ENCODE peak calls at places on chromosomes 5 and 9, in seven cellular contexts. R is activated CD4-positive, alpha-beta T cell treated with anti-CD3 and anti-CD28 coated beads for 24 hours; A is HCT116; I is lung; F is amniotic epithelial cell; Q is mesendoderm; H is SW480. O is an unnamed sample.

GRCh38 chr9:131587331-131587730 is 42.0 kb downstream of the PRRT1B start:
- DNase-seq in R (no peak), A (no peak), I (no peak), F (no peak), Q (no peak), H (no peak), O (no peak)

GRCh38 chr9:77177894-77178794 is 810 bp downstream of the VPS13A start:
- DNase-seq in R (peak), A (no peak), I (peak), F (peak), Q (peak), H (peak), O (peak)

GRCh38 chr5:20286512-20286911 is 298.5 kb upstream of the CDH18 start:
- DNase-seq in R (no peak), A (no peak), I (no peak), F (peak), Q (no peak), H (peak), O (no peak)

GRCh38 chr5:89374818-89375521 is 492.0 kb upstream of the MEF2C start:
- DNase-seq in R (no peak), A (no peak), I (no peak), F (no peak), Q (no peak), H (no peak), O (peak)

GRCh38 chr5:158170060-158170459 is 311.1 kb upstream of the CLINT1 start:
- DNase-seq in R (no peak), A (no peak), I (no peak), F (peak), Q (no peak), H (no peak), O (no peak)

GRCh38 chr9:79769476-79770275 is 197.9 kb downstream of the TLE4 start:
- DNase-seq in R (no peak), A (no peak), I (no peak), F (no peak), Q (peak), H (no peak), O (no peak)

GRCh38 chr5:31962321-31962720 is 211.8 kb downstream of the GOLPH3 start:
- DNase-seq in R (no peak), A (no peak), I (peak), F (no peak), Q (peak), H (no peak), O (no peak)

GRCh38 chr9:134112561-134112960 is 23.3 kb upstream of the WDR5 start:
- DNase-seq in R (no peak), A (no peak), I (no peak), F (no peak), Q (no peak), H (no peak), O (no peak)

GRCh38 chr5:143085319-143085917 is 315.2 kb downstream of the ARHGAP26 start:
- DNase-seq in R (no peak), A (no peak), I (no peak), F (no peak), Q (no peak), H (no peak), O (peak)

GRCh38 chr9:693460-694390 is 147.8 kb upstream of the DMRT1 start:
- DNase-seq in R (no peak), A (no peak), I (no peak), F (peak), Q (no peak), H (no peak), O (no peak)